ENCODE peak calls at places on chromosome 3, in nine cellular contexts. A is thoracic aorta, R is colonic mucosa, O is psoas muscle, Q is stomach, B is uterus, G is fibroblast of mammary gland, L is astrocyte of the spinal cord, E is lung. C is an unnamed sample.

GRCh38 chr3:48518069-48518468 is 14.1 kb upstream of the SHISA5 start:
- DNase-seq in O (no peak), Q (no peak), A (no peak), L (no peak), B (no peak), E (no peak), G (no peak), R (no peak), C (no peak)

GRCh38 chr3:73509066-73509465 is 115.7 kb downstream of the PDZRN3 start:
- DNase-seq in G (no peak), Q (no peak), E (no peak), B (no peak), L (no peak), O (no peak), R (no peak), A (no peak), C (no peak)

GRCh38 chr3:22089284-22089683 is 338.3 kb upstream of the ZNF385D start:
- DNase-seq in E (no peak), Q (no peak), G (peak), B (no peak), L (peak), R (no peak), O (no peak), A (no peak), C (peak)

GRCh38 chr3:35305406-35305805 is 333.9 kb upstream of the ARPP21 start:
- DNase-seq in R (no peak), A (no peak), G (no peak), L (no peak), Q (no peak), E (no peak), O (no peak), B (no peak), C (no peak)

GRCh38 chr3:126389112-126389791 is 5.5 kb upstream of the CFAP100 start:
- DNase-seq in B (peak), L (peak), Q (peak), O (peak), R (peak), A (peak), G (peak), E (peak), C (peak)

GRCh38 chr3:48634661-48635221 is 520 bp downstream of the SLC26A6 start:
- DNase-seq in E (peak), Q (peak), R (peak), L (peak), O (peak), B (peak), A (peak), G (peak), C (peak)

GRCh38 chr3:143170676-143171075 is 51.1 kb downstream of the CHST2 start:
- DNase-seq in E (no peak), Q (no peak), O (no peak), G (peak), A (no peak), B (no peak), L (peak), R (no peak), C (peak)

GRCh38 chr3:156665296-156665695 is 9.1 kb upstream of the TIPARP start:
- DNase-seq in G (peak), O (no peak), E (no peak), L (no peak), A (no peak), B (no peak), R (no peak), Q (no peak), C (peak)

GRCh38 chr3:64684715-64685261 is 3.0 kb downstream of the ADAMTS9 start:
- DNase-seq in O (peak), Q (no peak), R (peak), A (no peak), L (peak), G (peak), B (peak), E (no peak), C (peak)

GRCh38 chr3:127671523-127672428 is 976 bp upstream of the ABTB1 start:
- DNase-seq in G (no peak), L (no peak), Q (peak), O (peak), E (no peak), R (peak), A (no peak), B (peak), C (peak)

GRCh38 chr3:195286115-195286872 is 15.3 kb upstream of the XXYLT1 start:
- DNase-seq in L (peak), B (no peak), E (no peak), Q (no peak), G (peak), R (peak), O (no peak), A (no peak), C (peak)

GRCh38 chr3:195441051-195441450 is 1.8 kb downstream of the ACAP2 start:
- DNase-seq in E (no peak), O (no peak), R (no peak), Q (no peak), L (peak), A (no peak), B (no peak), G (peak), C (no peak)

GRCh38 chr3:115359507-115359906 is 212.4 kb upstream of the ZBTB20 start:
- DNase-seq in B (no peak), A (no peak), R (no peak), Q (no peak), L (peak), O (no peak), E (no peak), G (no peak), C (no peak)

GRCh38 chr3:176058856-176059255 is 1138.4 kb downstream of the TBL1XR1 start:
- DNase-seq in E (no peak), G (no peak), O (no peak), R (no peak), Q (no peak), A (no peak), B (no peak), L (no peak), C (no peak)

GRCh38 chr3:128471720-128472119 is 5.0 kb upstream of the DNAJB8 start:
- DNase-seq in R (no peak), A (no peak), L (no peak), Q (no peak), B (no peak), E (no peak), G (no peak), O (no peak), C (no peak)

GRCh38 chr3:15331606-15332404 is 581 bp downstream of the SH3BP5 start:
- DNase-seq in R (no peak), L (no peak), Q (peak), A (no peak), G (peak), B (peak), E (no peak), O (peak), C (peak)

GRCh38 chr3:182910939-182911781 is 69.2 kb downstream of the DCUN1D1 start:
- DNase-seq in A (no peak), E (no peak), B (no peak), O (no peak), L (no peak), R (no peak), G (no peak), Q (no peak), C (no peak)

GRCh38 chr3:134406331-134407246 is 32.3 kb upstream of the AMOTL2 start:
- DNase-seq in B (no peak), A (no peak), E (peak), L (peak), G (no peak), Q (peak), O (peak), R (peak), C (no peak)

GRCh38 chr3:159482241-159483031 is 506.2 kb upstream of the IL12A start:
- DNase-seq in R (no peak), Q (no peak), B (no peak), O (no peak), E (no peak), L (no peak), G (peak), A (no peak), C (peak)

GRCh38 chr3:160851629-160852210 is 95.7 kb downstream of the PPM1L start:
- DNase-seq in A (no peak), R (no peak), G (no peak), L (no peak), B (no peak), E (no peak), Q (no peak), O (no peak), C (no peak)
- TF ChIP-seq CTCF in A (no peak), R (no peak), G (no peak), L (no peak), B (no peak), E (no peak), Q (no peak), O (no peak), C (no peak)

GRCh38 chr3:45009868-45010267 is 16.2 kb upstream of the CLEC3B start:
- DNase-seq in L (no peak), Q (no peak), E (no peak), G (no peak), O (no peak), B (no peak), A (no peak), R (no peak), C (no peak)
- H3K4me3 ChIP-seq in L (no peak), Q (no peak), E (no peak), G (no peak), O (no peak), B (no peak), A (no peak), R (no peak), C (no peak)

DNA sequence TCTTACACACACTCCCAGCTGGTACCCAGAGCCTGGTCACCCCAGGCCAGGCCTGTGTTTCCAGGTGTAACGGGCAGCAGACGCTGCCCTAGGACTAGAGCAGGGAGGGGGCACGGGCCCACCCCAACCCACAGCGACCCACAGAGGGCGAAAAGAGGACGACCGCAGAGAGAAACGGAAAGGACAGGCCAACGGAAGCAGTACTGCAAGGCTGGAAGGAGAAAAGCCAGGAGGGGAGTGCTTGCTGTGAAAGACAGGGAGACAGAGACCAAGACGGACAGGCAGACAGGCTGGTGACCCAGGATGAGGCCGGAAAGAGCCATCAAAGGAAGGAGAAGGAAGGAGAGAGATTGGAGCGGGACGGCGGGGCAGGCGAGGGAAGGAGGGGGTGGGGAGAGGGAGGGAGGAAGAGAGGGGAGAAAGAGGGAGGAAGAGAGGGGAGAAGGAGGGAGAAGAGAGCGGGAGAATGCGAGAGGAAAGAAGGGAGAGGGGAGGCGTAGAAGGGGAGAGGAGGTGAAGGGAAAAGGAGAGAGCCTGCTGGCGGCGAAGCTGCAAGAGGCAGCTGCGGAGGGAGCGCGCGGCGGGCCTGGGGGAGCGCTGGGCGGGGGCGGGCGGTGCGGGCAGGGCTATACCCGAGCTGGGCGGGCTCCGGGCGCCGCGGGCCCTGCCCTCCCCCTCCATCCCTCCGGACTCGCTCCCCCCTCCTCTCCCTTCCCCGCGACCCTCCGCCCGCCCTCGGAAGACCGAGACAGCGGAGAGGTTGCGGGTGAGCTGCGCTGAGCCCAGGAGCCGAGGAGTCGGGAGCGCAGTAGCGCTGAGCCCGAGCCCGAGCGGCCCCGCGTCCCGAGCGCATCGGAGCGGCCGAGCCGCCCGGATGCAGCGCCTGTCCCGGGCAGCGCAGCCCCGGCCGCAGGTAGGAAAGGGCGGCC is at the start of gene SLC6A1:
- DNase-seq in A (no peak), O (peak), B (peak), G (no peak), R (no peak), L (no peak), E (no peak), Q (no peak), C (no peak)
- TF ChIP-seq CTCF in A (peak), O (no peak), B (peak), G (no peak), R (no peak), L (no peak), E (no peak), Q (no peak), C (no peak)

DNA sequence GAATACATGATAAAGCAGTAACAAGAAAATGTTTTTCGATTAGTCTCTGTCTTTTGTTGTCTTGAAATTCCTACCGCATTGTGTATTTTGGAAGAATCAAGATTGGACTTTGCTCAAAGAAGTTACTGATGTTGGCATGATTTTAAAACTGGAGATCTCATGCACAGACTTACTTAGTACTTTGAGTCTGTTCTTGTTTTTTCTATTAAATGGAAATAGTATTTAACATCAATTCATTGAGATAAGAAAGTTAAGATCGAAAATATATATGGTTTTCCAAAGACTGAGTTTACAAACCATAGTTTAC is 2.6 kb downstream of the ABHD10 start:
- DNase-seq in B (no peak), G (no peak), O (no peak), Q (no peak), A (no peak), E (no peak), R (no peak), L (no peak), C (no peak)
- H3K4me3 ChIP-seq in B (no peak), G (peak), O (no peak), Q (no peak), A (no peak), E (no peak), R (no peak), L (no peak), C (no peak)

GRCh38 chr3:177917234-177917861 is 618.9 kb upstream of the KCNMB2 start:
- DNase-seq in E (no peak), A (no peak), Q (no peak), O (no peak), G (no peak), L (no peak), B (no peak), R (no peak), C (no peak)

GRCh38 chr3:177916461-177916860 is 619.8 kb upstream of the KCNMB2 start:
- DNase-seq in G (no peak), R (no peak), Q (no peak), B (no peak), O (no peak), E (no peak), L (no peak), A (no peak), C (no peak)

DNA sequence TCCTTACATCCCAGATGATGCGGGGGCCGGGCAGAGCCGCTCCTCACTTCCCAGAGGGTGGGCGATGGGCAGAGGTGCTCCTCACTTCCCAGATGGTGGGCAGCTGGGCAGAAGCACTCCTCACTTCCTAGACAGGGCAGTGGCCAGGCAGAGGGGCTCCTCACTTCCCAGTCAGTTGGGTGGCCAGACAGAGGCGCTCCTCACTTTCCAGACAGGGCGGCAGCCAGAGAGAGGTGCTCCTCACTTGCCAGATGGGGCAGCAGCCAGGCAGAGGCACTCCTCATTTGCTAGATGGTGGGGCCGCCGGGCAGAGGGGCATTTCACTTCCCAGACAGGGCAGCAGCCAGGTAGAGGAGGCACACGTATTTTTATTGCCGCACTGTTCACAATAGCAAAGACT is 622.0 kb upstream of the KCNMB2 start:
- DNase-seq in L (no peak), G (no peak), O (no peak), R (no peak), Q (no peak), E (no peak), B (no peak), A (no peak), C (no peak)
- TF ChIP-seq CTCF in L (no peak), G (no peak), O (no peak), R (no peak), Q (no peak), E (no peak), B (no peak), A (no peak), C (no peak)

C was measured in foreskin fibroblast.